ENCODE peak calls at places on chromosomes 11 and 22, in ten cellular contexts. H, Z, E, B, M, A, O, J, N and U are unnamed samples.

GRCh38 chr11:101862410-101863233 is 52.2 kb upstream of the CEP126 start:
- DNase-seq in H (peak; percentile 82), Z (no peak), E (peak; percentile 47), B (no peak), M (no peak), A (peak; percentile 83), O (peak; percentile 36), J (peak; percentile 81), N (no peak), U (peak; percentile 71)

GRCh38 chr11:7667460-7667859 is 5.8 kb downstream of the CYB5R2 start:
- DNase-seq in H (peak; percentile 15), Z (no peak), E (no peak), B (no peak), M (no peak), A (no peak), O (no peak), J (no peak), N (no peak), U (peak; percentile 35)

GRCh38 chr11:117390743-117391142 is 63.1 kb downstream of the CEP164 start:
- DNase-seq in H (no peak), Z (no peak), E (no peak), B (no peak), M (no peak), A (no peak), O (no peak), J (no peak), N (no peak), U (no peak)

GRCh38 chr11:5081405-5081804 is 12.0 kb downstream of the OR52E1 start:
- DNase-seq in H (no peak), Z (no peak), E (no peak), B (no peak), M (no peak), A (no peak), O (no peak), J (no peak), N (no peak), U (no peak)

GRCh38 chr11:4134844-4135243 is 40.2 kb downstream of the RRM1 start:
- DNase-seq in H (peak; percentile 47), Z (no peak), E (no peak), B (no peak), M (no peak), A (peak; percentile 30), O (no peak), J (peak; percentile 18), N (no peak), U (peak; percentile 42)

GRCh38 chr22:48616656-48617055 is 1211.0 kb downstream of the BRD1 start:
- DNase-seq in H (no peak), Z (no peak), E (no peak), B (no peak), M (no peak), A (no peak), O (no peak), J (no peak), N (no peak), U (no peak)

GRCh38 chr11:125093502-125093901 is 17.9 kb downstream of the TMEM218 start:
- DNase-seq in H (no peak), Z (no peak), E (no peak), B (no peak), M (no peak), A (no peak), O (no peak), J (no peak), N (no peak), U (no peak)

GRCh38 chr22:46737105-46737975 is 712 bp downstream of the CERK start:
- DNase-seq in H (peak; percentile 35), Z (no peak), E (no peak), B (peak; percentile 78), M (no peak), A (peak; percentile 46), O (no peak), J (peak; percentile 38), N (no peak), U (peak; percentile 47)

GRCh38 chr22:49450521-49450920 is 377.2 kb downstream of the BRD1 start:
- DNase-seq in H (no peak), Z (peak; percentile 23), E (no peak), B (no peak), M (no peak), A (no peak), O (no peak), J (no peak), N (no peak), U (no peak)

GRCh38 chr11:40202569-40202968 is 1256.9 kb downstream of the LRRC4C start:
- DNase-seq in H (no peak), Z (no peak), E (no peak), B (no peak), M (no peak), A (no peak), O (no peak), J (no peak), N (no peak), U (no peak)

GRCh38 chr22:41913842-41914534 is 886 bp downstream of the SHISA8 start:
- DNase-seq in H (no peak), Z (no peak), E (no peak), B (no peak), M (no peak), A (no peak), O (no peak), J (no peak), N (no peak), U (no peak)

GRCh38 chr11:74473382-74474201 is 6.2 kb upstream of the KCNE3 start:
- DNase-seq in H (no peak), Z (no peak), E (no peak), B (no peak), M (no peak), A (no peak), O (no peak), J (no peak), N (no peak), U (no peak)

GRCh38 chr11:44531116-44531504 is 34.4 kb upstream of the CD82 start:
- DNase-seq in H (no peak), Z (no peak), E (no peak), B (no peak), M (no peak), A (no peak), O (no peak), J (no peak), N (no peak), U (no peak)

GRCh38 chr22:41596776-41597634 is 7.4 kb upstream of the PMM1 start:
- DNase-seq in H (peak; percentile 58), Z (peak; percentile 54), E (peak; percentile 65), B (peak; percentile 43), M (peak; percentile 40), A (peak; percentile 53), O (no peak), J (peak; percentile 60), N (peak; percentile 82), U (peak; percentile 41)

GRCh38 chr11:100677796-100678195 is 9.3 kb upstream of the ARHGAP42 start:
- DNase-seq in H (no peak), Z (no peak), E (no peak), B (peak; percentile 18), M (no peak), A (no peak), O (no peak), J (no peak), N (no peak), U (no peak)

DNA sequence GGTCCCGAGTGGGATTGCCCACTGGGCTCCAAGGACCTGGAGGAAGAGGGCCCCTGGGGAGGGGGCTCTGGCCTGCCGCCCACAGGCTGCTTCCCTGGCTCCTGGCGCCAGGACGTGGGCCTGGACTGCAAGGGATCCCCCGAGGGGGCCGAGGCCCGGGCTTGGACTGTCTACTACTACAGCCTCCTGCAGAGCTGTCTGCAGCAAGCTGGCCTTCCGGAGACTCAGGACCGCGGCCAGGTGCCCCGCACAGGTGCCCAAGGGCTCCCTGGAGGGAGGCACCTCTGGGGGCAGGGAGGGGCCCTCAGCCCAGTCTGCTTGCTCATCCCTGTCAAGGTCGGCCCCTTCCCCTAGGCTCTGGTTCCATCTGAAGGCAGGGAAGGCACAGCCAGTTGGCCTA is 1.9 kb downstream of the CARNS1 start:
- DNase-seq in H (no peak), Z (no peak), E (no peak), B (no peak), M (no peak), A (no peak), O (no peak), J (no peak), N (no peak), U (no peak)
- H3K4me3 ChIP-seq in H (no peak overlapping the region), Z (no peak overlapping the region), E (no peak overlapping the region), B (no peak overlapping the region), M (no peak overlapping the region), A (no peak overlapping the region), O (no peak overlapping the region), J (no peak overlapping the region), N (no peak overlapping the region), U (no peak overlapping the region)

GRCh38 chr11:507727-508515 is 879 bp upstream of the RNH1 start:
- DNase-seq in H (no peak), Z (no peak), E (no peak), B (no peak), M (no peak), A (no peak), O (no peak), J (no peak), N (no peak), U (no peak)

GRCh38 chr11:504994-505344 is 2.1 kb downstream of the RNH1 start:
- DNase-seq in H (no peak), Z (no peak), E (no peak), B (no peak), M (no peak), A (no peak), O (no peak), J (no peak), N (no peak), U (no peak)

GRCh38 chr11:506238-506949 is 648 bp downstream of the RNH1 start:
- DNase-seq in H (peak; percentile 98), Z (peak; percentile 91), E (peak; percentile 99), B (peak; percentile 99), M (peak; percentile 92), A (peak; percentile 97), O (peak; percentile 93), J (peak; percentile 98), N (peak; percentile 98), U (peak; percentile 98)

GRCh38 chr11:506950-507726 is at the start of gene RNH1:
- DNase-seq in H (peak; percentile 96), Z (peak; percentile 73), E (peak; percentile 100), B (peak; percentile 98), M (peak; percentile 98), A (peak; percentile 91), O (peak; percentile 80), J (peak; percentile 96), N (peak; percentile 99), U (peak; percentile 95)

GRCh38 chr11:508956-509355 is 1.9 kb upstream of the RNH1 start:
- DNase-seq in H (no peak), Z (no peak), E (no peak), B (no peak), M (no peak), A (no peak), O (no peak), J (no peak), N (no peak), U (no peak)
- H3K4me3 ChIP-seq in H (no peak overlapping the region), Z (no peak overlapping the region), E (no peak overlapping the region), B (no peak overlapping the region), M (no peak overlapping the region), A (no peak overlapping the region), O (no peak overlapping the region), J (no peak overlapping the region), N (no peak overlapping the region), U (no peak overlapping the region)

GRCh38 chr11:65903068-65903481 is 2.9 kb upstream of the FOSL1 start:
- DNase-seq in H (peak; percentile 69), Z (no peak), E (no peak), B (no peak), M (no peak), A (peak; percentile 89), O (no peak), J (peak; percentile 78), N (no peak), U (peak; percentile 82)
- H3K4me3 ChIP-seq in H (no peak overlapping the region), Z (no peak overlapping the region), E (no peak overlapping the region), B (no peak overlapping the region), M (no peak overlapping the region), A (no peak overlapping the region), O (no peak overlapping the region), J (no peak overlapping the region), N (no peak overlapping the region), U (no peak overlapping the region)

GRCh38 chr22:27771637-27772369 is 29.8 kb downstream of the MN1 start:
- DNase-seq in H (no peak), Z (no peak), E (no peak), B (no peak), M (no peak), A (no peak), O (no peak), J (no peak), N (no peak), U (no peak)
- H3K4me3 ChIP-seq in H (no peak overlapping the region), Z (no peak overlapping the region), E (no peak overlapping the region), B (no peak overlapping the region), M (no peak overlapping the region), A (no peak overlapping the region), O (no peak overlapping the region), J (no peak overlapping the region), N (no peak overlapping the region), U (no peak overlapping the region)